ENCODE peak calls at places on chromosome 9, in nine cellular contexts. One of them, this sample, is unnamed.
A peak's percentile ranks its signal among the peaks of the same experiment; 100 is the strongest.

GRCh38 chr9:29212590-29213373 is 1639.5 kb upstream of the C9orf72 start:
- DNase-seq in esophagus squamous epithelium: no peak
- DNase-seq in pancreas: peak; percentile 17
- DNase-seq in suprapubic skin: no peak
- DNase-seq in naive thymus-derived CD4-positive, alpha-beta T cell: no peak
- DNase-seq in CD4-positive, CD25-positive, alpha-beta regulatory T cell: no peak
- DNase-seq in transverse colon: no peak
- DNase-seq in colonic mucosa: no peak
- DNase-seq in fibroblast of lung: no peak
- DNase-seq in this sample: peak; percentile 32

GRCh38 chr9:104564358-104564757 is 4.6 kb upstream of the OR13C8 start:
- DNase-seq in esophagus squamous epithelium: no peak
- DNase-seq in pancreas: no peak
- DNase-seq in suprapubic skin: no peak
- DNase-seq in naive thymus-derived CD4-positive, alpha-beta T cell: no peak
- DNase-seq in CD4-positive, CD25-positive, alpha-beta regulatory T cell: no peak
- DNase-seq in transverse colon: no peak
- DNase-seq in colonic mucosa: no peak
- DNase-seq in fibroblast of lung: no peak
- DNase-seq in this sample: no peak

GRCh38 chr9:98227883-98228282 is 27.6 kb downstream of the TBC1D2 start:
- DNase-seq in esophagus squamous epithelium: no peak
- DNase-seq in pancreas: no peak
- DNase-seq in suprapubic skin: no peak
- DNase-seq in naive thymus-derived CD4-positive, alpha-beta T cell: no peak
- DNase-seq in CD4-positive, CD25-positive, alpha-beta regulatory T cell: no peak
- DNase-seq in transverse colon: no peak
- DNase-seq in colonic mucosa: no peak
- DNase-seq in fibroblast of lung: no peak
- DNase-seq in this sample: no peak

GRCh38 chr9:72592501-72593403 is 71.3 kb downstream of the TMC1 start:
- DNase-seq in esophagus squamous epithelium: no peak
- DNase-seq in pancreas: peak; percentile 46
- DNase-seq in suprapubic skin: no peak
- DNase-seq in naive thymus-derived CD4-positive, alpha-beta T cell: no peak
- DNase-seq in CD4-positive, CD25-positive, alpha-beta regulatory T cell: peak; percentile 52
- DNase-seq in transverse colon: no peak
- DNase-seq in colonic mucosa: peak; percentile 51
- DNase-seq in fibroblast of lung: peak; percentile 80
- DNase-seq in this sample: peak; percentile 80

GRCh38 chr9:109556061-109556460 is 58.0 kb upstream of the PTPN3 start:
- DNase-seq in esophagus squamous epithelium: no peak
- DNase-seq in pancreas: no peak
- DNase-seq in suprapubic skin: no peak
- DNase-seq in naive thymus-derived CD4-positive, alpha-beta T cell: no peak
- DNase-seq in CD4-positive, CD25-positive, alpha-beta regulatory T cell: no peak
- DNase-seq in transverse colon: no peak
- DNase-seq in colonic mucosa: no peak
- DNase-seq in fibroblast of lung: no peak
- DNase-seq in this sample: no peak

GRCh38 chr9:93108301-93109041 is 12.5 kb downstream of the CARD19 start:
- DNase-seq in esophagus squamous epithelium: no peak
- DNase-seq in pancreas: no peak
- DNase-seq in suprapubic skin: peak; percentile 60
- DNase-seq in naive thymus-derived CD4-positive, alpha-beta T cell: peak; percentile 6
- DNase-seq in CD4-positive, CD25-positive, alpha-beta regulatory T cell: no peak
- DNase-seq in transverse colon: no peak
- DNase-seq in colonic mucosa: no peak
- DNase-seq in fibroblast of lung: no peak
- DNase-seq in this sample: no peak

GRCh38 chr9:116978155-116978554 is 291.1 kb downstream of the TRIM32 start:
- DNase-seq in esophagus squamous epithelium: no peak
- DNase-seq in pancreas: no peak
- DNase-seq in suprapubic skin: no peak
- DNase-seq in naive thymus-derived CD4-positive, alpha-beta T cell: no peak
- DNase-seq in CD4-positive, CD25-positive, alpha-beta regulatory T cell: no peak
- DNase-seq in transverse colon: no peak
- DNase-seq in colonic mucosa: no peak
- DNase-seq in fibroblast of lung: no peak
- DNase-seq in this sample: no peak

GRCh38 chr9:92439921-92440750 is 15.9 kb upstream of the OMD start:
- DNase-seq in esophagus squamous epithelium: no peak
- DNase-seq in pancreas: no peak
- DNase-seq in suprapubic skin: no peak
- DNase-seq in naive thymus-derived CD4-positive, alpha-beta T cell: no peak
- DNase-seq in CD4-positive, CD25-positive, alpha-beta regulatory T cell: no peak
- DNase-seq in transverse colon: no peak
- DNase-seq in colonic mucosa: no peak
- DNase-seq in fibroblast of lung: peak; percentile 52
- DNase-seq in this sample: no peak

GRCh38 chr9:88106492-88106891 is 31.8 kb downstream of the SPATA31C2 start:
- DNase-seq in esophagus squamous epithelium: no peak
- DNase-seq in pancreas: peak; percentile 37
- DNase-seq in suprapubic skin: no peak
- DNase-seq in naive thymus-derived CD4-positive, alpha-beta T cell: no peak
- DNase-seq in CD4-positive, CD25-positive, alpha-beta regulatory T cell: peak; percentile 4
- DNase-seq in transverse colon: peak; percentile 57
- DNase-seq in colonic mucosa: peak; percentile 55
- DNase-seq in fibroblast of lung: peak; percentile 35
- DNase-seq in this sample: no peak

GRCh38 chr9:122998448-122998847 is 35.0 kb upstream of the GPR21 start:
- DNase-seq in esophagus squamous epithelium: no peak
- DNase-seq in pancreas: no peak
- DNase-seq in suprapubic skin: no peak
- DNase-seq in naive thymus-derived CD4-positive, alpha-beta T cell: no peak
- DNase-seq in CD4-positive, CD25-positive, alpha-beta regulatory T cell: no peak
- DNase-seq in transverse colon: no peak
- DNase-seq in colonic mucosa: no peak
- DNase-seq in fibroblast of lung: no peak
- DNase-seq in this sample: no peak

GRCh38 chr9:104765138-104765537 is 1.2 kb downstream of the NIPSNAP3B start:
- DNase-seq in esophagus squamous epithelium: no peak
- DNase-seq in pancreas: no peak
- DNase-seq in suprapubic skin: no peak
- DNase-seq in naive thymus-derived CD4-positive, alpha-beta T cell: no peak
- DNase-seq in CD4-positive, CD25-positive, alpha-beta regulatory T cell: no peak
- DNase-seq in transverse colon: no peak
- DNase-seq in colonic mucosa: no peak
- DNase-seq in fibroblast of lung: no peak
- DNase-seq in this sample: no peak

GRCh38 chr9:116337015-116337414 is 183.4 kb downstream of the PAPPA start:
- DNase-seq in esophagus squamous epithelium: no peak
- DNase-seq in pancreas: no peak
- DNase-seq in suprapubic skin: no peak
- DNase-seq in naive thymus-derived CD4-positive, alpha-beta T cell: no peak
- DNase-seq in CD4-positive, CD25-positive, alpha-beta regulatory T cell: no peak
- DNase-seq in transverse colon: no peak
- DNase-seq in colonic mucosa: no peak
- DNase-seq in fibroblast of lung: peak; percentile 24
- DNase-seq in this sample: no peak

GRCh38 chr9:13728121-13728520 is 448.6 kb upstream of the MPDZ start:
- DNase-seq in esophagus squamous epithelium: no peak
- DNase-seq in pancreas: no peak
- DNase-seq in suprapubic skin: no peak
- DNase-seq in naive thymus-derived CD4-positive, alpha-beta T cell: no peak
- DNase-seq in CD4-positive, CD25-positive, alpha-beta regulatory T cell: no peak
- DNase-seq in transverse colon: no peak
- DNase-seq in colonic mucosa: no peak
- DNase-seq in fibroblast of lung: no peak
- DNase-seq in this sample: no peak

GRCh38 chr9:113187935-113188595 is 33.0 kb downstream of the FKBP15 start:
- DNase-seq in esophagus squamous epithelium: no peak
- DNase-seq in pancreas: no peak
- DNase-seq in suprapubic skin: peak; percentile 83
- DNase-seq in naive thymus-derived CD4-positive, alpha-beta T cell: no peak
- DNase-seq in CD4-positive, CD25-positive, alpha-beta regulatory T cell: no peak
- DNase-seq in transverse colon: peak; percentile 28
- DNase-seq in colonic mucosa: peak; percentile 32
- DNase-seq in fibroblast of lung: peak; percentile 92
- DNase-seq in this sample: no peak
- H3K36me3 ChIP-seq in esophagus squamous epithelium: peaks cover 20% of the 10 kb centered on the region
- H3K36me3 ChIP-seq in pancreas: peaks cover 15% of the 10 kb centered on the region
- H3K36me3 ChIP-seq in suprapubic skin: peaks cover 78% of the 10 kb centered on the region
- H3K36me3 ChIP-seq in naive thymus-derived CD4-positive, alpha-beta T cell: peaks cover 81% of the 10 kb centered on the region
- H3K36me3 ChIP-seq in CD4-positive, CD25-positive, alpha-beta regulatory T cell: peaks cover 83% of the 10 kb centered on the region
- H3K36me3 ChIP-seq in transverse colon: peaks cover 5% of the 10 kb centered on the region
- H3K36me3 ChIP-seq in colonic mucosa: peaks cover 15% of the 10 kb centered on the region
- H3K36me3 ChIP-seq in fibroblast of lung: peaks cover 6% of the 10 kb centered on the region
- H3K36me3 ChIP-seq in this sample: peaks cover 21% of the 10 kb centered on the region

GRCh38 chr9:34573599-34574325 is 15.8 kb downstream of the CNTFR start:
- DNase-seq in esophagus squamous epithelium: no peak
- DNase-seq in pancreas: no peak
- DNase-seq in suprapubic skin: no peak
- DNase-seq in naive thymus-derived CD4-positive, alpha-beta T cell: no peak
- DNase-seq in CD4-positive, CD25-positive, alpha-beta regulatory T cell: no peak
- DNase-seq in transverse colon: no peak
- DNase-seq in colonic mucosa: no peak
- DNase-seq in fibroblast of lung: no peak
- DNase-seq in this sample: no peak

GRCh38 chr9:34576593-34576935 is 13.0 kb downstream of the CNTFR start:
- DNase-seq in esophagus squamous epithelium: no peak
- DNase-seq in pancreas: no peak
- DNase-seq in suprapubic skin: no peak
- DNase-seq in naive thymus-derived CD4-positive, alpha-beta T cell: no peak
- DNase-seq in CD4-positive, CD25-positive, alpha-beta regulatory T cell: no peak
- DNase-seq in transverse colon: no peak
- DNase-seq in colonic mucosa: no peak
- DNase-seq in fibroblast of lung: no peak
- DNase-seq in this sample: no peak

GRCh38 chr9:34575775-34576592 is 13.5 kb downstream of the CNTFR start:
- DNase-seq in esophagus squamous epithelium: no peak
- DNase-seq in pancreas: no peak
- DNase-seq in suprapubic skin: no peak
- DNase-seq in naive thymus-derived CD4-positive, alpha-beta T cell: no peak
- DNase-seq in CD4-positive, CD25-positive, alpha-beta regulatory T cell: no peak
- DNase-seq in transverse colon: peak; percentile 54
- DNase-seq in colonic mucosa: peak; percentile 57
- DNase-seq in fibroblast of lung: no peak
- DNase-seq in this sample: no peak

GRCh38 chr9:34572628-34573027 is 16.9 kb downstream of the CNTFR start:
- DNase-seq in esophagus squamous epithelium: no peak
- DNase-seq in pancreas: no peak
- DNase-seq in suprapubic skin: no peak
- DNase-seq in naive thymus-derived CD4-positive, alpha-beta T cell: no peak
- DNase-seq in CD4-positive, CD25-positive, alpha-beta regulatory T cell: no peak
- DNase-seq in transverse colon: no peak
- DNase-seq in colonic mucosa: no peak
- DNase-seq in fibroblast of lung: no peak
- DNase-seq in this sample: no peak

DNA sequence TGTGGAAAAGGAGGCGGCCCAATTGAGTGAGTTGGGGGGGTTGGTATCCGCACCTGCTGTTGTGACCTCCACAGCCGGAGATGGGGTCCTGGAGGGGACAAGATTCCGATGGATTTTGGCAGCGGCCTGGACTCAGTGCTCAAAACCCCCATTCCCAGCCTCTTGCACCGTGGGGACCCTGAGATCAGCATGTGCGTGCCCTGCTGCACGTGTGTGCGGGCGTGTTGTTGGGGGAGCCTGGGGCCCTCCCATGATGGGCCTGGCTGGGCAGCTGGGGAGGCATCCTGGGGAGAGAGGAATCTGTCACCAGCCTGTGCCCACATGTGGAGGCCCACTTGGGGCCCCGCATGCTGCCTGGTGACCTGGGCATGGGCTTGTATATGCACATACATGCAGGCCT is 14.9 kb downstream of the CNTFR start:
- DNase-seq in esophagus squamous epithelium: no peak
- DNase-seq in pancreas: no peak
- DNase-seq in suprapubic skin: no peak
- DNase-seq in naive thymus-derived CD4-positive, alpha-beta T cell: no peak
- DNase-seq in CD4-positive, CD25-positive, alpha-beta regulatory T cell: no peak
- DNase-seq in transverse colon: no peak
- DNase-seq in colonic mucosa: no peak
- DNase-seq in fibroblast of lung: no peak
- DNase-seq in this sample: no peak
- H3K27me3 ChIP-seq in esophagus squamous epithelium: peaks cover 13% of the 10 kb centered on the region
- H3K27me3 ChIP-seq in pancreas: no peaks in the 10 kb centered on the region
- H3K27me3 ChIP-seq in suprapubic skin: peaks cover 40% of the 10 kb centered on the region
- H3K27me3 ChIP-seq in naive thymus-derived CD4-positive, alpha-beta T cell: no peaks in the 10 kb centered on the region
- H3K27me3 ChIP-seq in CD4-positive, CD25-positive, alpha-beta regulatory T cell: peaks cover 14% of the 10 kb centered on the region
- H3K27me3 ChIP-seq in transverse colon: peaks cover 30% of the 10 kb centered on the region
- H3K27me3 ChIP-seq in colonic mucosa: peaks cover 32% of the 10 kb centered on the region
- H3K27me3 ChIP-seq in fibroblast of lung: peaks cover 31% of the 10 kb centered on the region
- H3K27me3 ChIP-seq in this sample: no peaks in the 10 kb centered on the region

GRCh38 chr9:2800385-2801179 is 43.3 kb downstream of the PUM3 start:
- DNase-seq in esophagus squamous epithelium: no peak
- DNase-seq in pancreas: no peak
- DNase-seq in suprapubic skin: no peak
- DNase-seq in naive thymus-derived CD4-positive, alpha-beta T cell: no peak
- DNase-seq in CD4-positive, CD25-positive, alpha-beta regulatory T cell: no peak
- DNase-seq in transverse colon: no peak
- DNase-seq in colonic mucosa: no peak
- DNase-seq in fibroblast of lung: peak; percentile 25
- DNase-seq in this sample: no peak
- H3K36me3 ChIP-seq in esophagus squamous epithelium: peaks cover 21% of the 10 kb centered on the region
- H3K36me3 ChIP-seq in pancreas: peaks cover 4% of the 10 kb centered on the region
- H3K36me3 ChIP-seq in suprapubic skin: peaks cover 40% of the 10 kb centered on the region
- H3K36me3 ChIP-seq in naive thymus-derived CD4-positive, alpha-beta T cell: peaks cover 69% of the 10 kb centered on the region
- H3K36me3 ChIP-seq in CD4-positive, CD25-positive, alpha-beta regulatory T cell: peaks cover 56% of the 10 kb centered on the region
- H3K36me3 ChIP-seq in transverse colon: no peaks in the 10 kb centered on the region
- H3K36me3 ChIP-seq in colonic mucosa: no peaks in the 10 kb centered on the region
- H3K36me3 ChIP-seq in fibroblast of lung: peaks cover 8% of the 10 kb centered on the region
- H3K36me3 ChIP-seq in this sample: peaks cover 91% of the 10 kb centered on the region

DNA sequence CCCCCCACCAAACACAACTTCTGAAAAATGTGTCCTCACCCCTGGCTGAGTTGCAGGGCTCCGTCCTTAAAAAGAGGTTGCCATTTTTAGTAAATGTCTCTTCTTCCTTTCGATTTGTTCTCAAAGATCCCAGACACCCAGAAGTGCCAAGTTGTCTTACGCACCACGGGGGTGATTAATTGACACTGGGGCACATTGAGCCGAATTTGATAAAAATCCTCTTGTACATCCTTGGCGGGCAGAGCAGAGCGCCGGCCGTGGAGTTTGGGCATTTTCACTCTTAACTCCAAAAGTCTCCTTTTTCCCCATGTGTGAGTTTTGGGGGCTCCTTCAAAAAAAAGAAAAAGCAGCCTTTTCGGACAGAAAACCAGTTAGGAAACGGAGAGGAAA is 4.5 kb downstream of the LMX1B start:
- DNase-seq in esophagus squamous epithelium: no peak
- DNase-seq in pancreas: no peak
- DNase-seq in suprapubic skin: no peak
- DNase-seq in naive thymus-derived CD4-positive, alpha-beta T cell: no peak
- DNase-seq in CD4-positive, CD25-positive, alpha-beta regulatory T cell: no peak
- DNase-seq in transverse colon: no peak
- DNase-seq in colonic mucosa: no peak
- DNase-seq in fibroblast of lung: no peak
- DNase-seq in this sample: no peak
- H3K27me3 ChIP-seq in esophagus squamous epithelium: peaks cover 16% of the 10 kb centered on the region
- H3K27me3 ChIP-seq in pancreas: no peaks in the 10 kb centered on the region
- H3K27me3 ChIP-seq in suprapubic skin: peaks cover 86% of the 10 kb centered on the region
- H3K27me3 ChIP-seq in naive thymus-derived CD4-positive, alpha-beta T cell: peaks cover 8% of the 10 kb centered on the region
- H3K27me3 ChIP-seq in CD4-positive, CD25-positive, alpha-beta regulatory T cell: peaks cover 34% of the 10 kb centered on the region
- H3K27me3 ChIP-seq in transverse colon: peaks cover 94% of the 10 kb centered on the region
- H3K27me3 ChIP-seq in colonic mucosa: peaks cover 90% of the 10 kb centered on the region
- H3K27me3 ChIP-seq in fibroblast of lung: peaks cover 81% of the 10 kb centered on the region
- H3K27me3 ChIP-seq in this sample: no peaks in the 10 kb centered on the region